ENCODE peak calls at places on chromosomes 5 and 9, in four cellular contexts. One of them, this sample, is unnamed.
A peak's percentile ranks its signal among the peaks of the same experiment; 100 is the strongest.

GRCh38 chr9:124510650-124511425 is 3.6 kb upstream of the NR5A1 start:
- DNase-seq in IMR-90: peak; percentile 21
- DNase-seq in activated T-cell treated with anti-CD3 and anti-CD28 coated beads for 1 hour: no peak
- DNase-seq in AG10803: peak; percentile 13
- DNase-seq in this sample: peak; percentile 76

GRCh38 chr9:82600536-82601271 is 462.2 kb downstream of the RASEF start:
- DNase-seq in IMR-90: no peak
- DNase-seq in AG10803: no peak
- DNase-seq in activated T-cell treated with anti-CD3 and anti-CD28 coated beads for 1 hour: no peak
- DNase-seq in this sample: no peak

GRCh38 chr5:172293745-172294342 is 10.3 kb upstream of the UBTD2 start:
- DNase-seq in activated T-cell treated with anti-CD3 and anti-CD28 coated beads for 1 hour: no peak
- DNase-seq in AG10803: no peak
- DNase-seq in IMR-90: no peak
- DNase-seq in this sample: no peak

GRCh38 chr9:129280236-129281231 is 102.5 kb upstream of the IER5L start:
- DNase-seq in activated T-cell treated with anti-CD3 and anti-CD28 coated beads for 1 hour: no peak
- DNase-seq in IMR-90: no peak
- DNase-seq in AG10803: no peak
- DNase-seq in this sample: no peak

GRCh38 chr5:68557162-68557936 is 341.8 kb downstream of the PIK3R1 start:
- DNase-seq in AG10803: peak; percentile 62
- DNase-seq in IMR-90: peak; percentile 28
- DNase-seq in activated T-cell treated with anti-CD3 and anti-CD28 coated beads for 1 hour: no peak
- DNase-seq in this sample: no peak

GRCh38 chr5:1204693-1205242 is 3.4 kb downstream of the SLC6A19 start:
- DNase-seq in activated T-cell treated with anti-CD3 and anti-CD28 coated beads for 1 hour: no peak
- DNase-seq in IMR-90: peak; percentile 38
- DNase-seq in AG10803: peak; percentile 5
- DNase-seq in this sample: peak; percentile 24

GRCh38 chr5:149063017-149063687 is at the start of gene SH3TC2:
- DNase-seq in IMR-90: peak; percentile 61
- DNase-seq in activated T-cell treated with anti-CD3 and anti-CD28 coated beads for 1 hour: no peak
- DNase-seq in AG10803: peak; percentile 73
- DNase-seq in this sample: peak; percentile 47

GRCh38 chr5:138170299-138170698 is 8.1 kb downstream of the BRD8 start:
- DNase-seq in AG10803: no peak
- DNase-seq in IMR-90: no peak
- DNase-seq in activated T-cell treated with anti-CD3 and anti-CD28 coated beads for 1 hour: no peak
- DNase-seq in this sample: no peak

GRCh38 chr9:95508968-95509850 is 7.6 kb downstream of the PTCH1 start:
- DNase-seq in AG10803: peak; percentile 85
- DNase-seq in IMR-90: peak; percentile 92
- DNase-seq in activated T-cell treated with anti-CD3 and anti-CD28 coated beads for 1 hour: peak; percentile 53
- DNase-seq in this sample: peak; percentile 94

This sample was measured in amniotic epithelial cell.